ENCODE peak calls at places on chromosomes 3 and 15, in five cellular contexts. X is activated naive CD8-positive, alpha-beta T cell treated with anti-CD3 and anti-CD28 coated beads, Interleukin-2, amount 10 ng/mL, durations not matched to agents 7 days and 5 days; V is AML-193; J is hippocampal formation; C is iPS-NIHi11. D is an unnamed sample.

GRCh38 chr3:58628823-58629562 is 37.6 kb downstream of the FAM3D start:
- DNase-seq in X (no peak), V (no peak), J (no peak), C (no peak), D (no peak)

GRCh38 chr3:195042741-195043611 is 228.0 kb downstream of the XXYLT1 start:
- DNase-seq in X (no peak), V (no peak), J (no peak), C (no peak), D (no peak)

GRCh38 chr15:98953950-98954349 is 53.6 kb downstream of the PGPEP1L start:
- DNase-seq in X (no peak), V (no peak), J (no peak), C (no peak), D (no peak)

GRCh38 chr3:42094128-42094527 is 3.0 kb downstream of the TRAK1 start:
- DNase-seq in X (no peak), V (no peak), J (no peak), C (no peak), D (no peak)

GRCh38 chr3:127637546-127637945 is 8.6 kb downstream of the PODXL2 start:
- DNase-seq in X (peak; percentile 65), V (peak; percentile 63), J (no peak), C (no peak), D (no peak)

GRCh38 chr15:47824185-47824584 is 106.9 kb downstream of the SEMA6D start:
- DNase-seq in X (no peak), V (no peak), J (no peak), C (no peak), D (no peak)

GRCh38 chr3:128112406-128112968 is 11.1 kb downstream of the RUVBL1 start:
- DNase-seq in X (no peak), V (no peak), J (no peak), C (no peak), D (no peak)

GRCh38 chr3:151296226-151296625 is 17.9 kb upstream of the P2RY14 start:
- DNase-seq in X (no peak), V (no peak), J (no peak), C (no peak), D (no peak)

D was measured in D341Med.